ENCODE peak calls at places on chromosomes 7 and 10, in ten cellular contexts. Z is IMR-90, I is testis, P is adrenal gland, Q is K562, R is GM12878, A is Peyer's patch, U is HCT116, L is prostate gland, C is sigmoid colon. H is an unnamed sample. For H3K27me3, the result is how much of the 10 kb centered on the place peaks cover.

GRCh38 chr10:124221356-124222297 is 128.2 kb upstream of the CHST15 start:
- DNase-seq in U (no peak), C (no peak), Q (no peak), R (peak), L (no peak), A (peak), P (no peak), I (no peak), Z (no peak), H (no peak)

GRCh38 chr7:155458317-155459132 is 596 bp downstream of the EN2 start:
- DNase-seq in U (no peak), P (no peak), Q (no peak), C (no peak), L (no peak), R (no peak), A (no peak), I (no peak), Z (no peak), H (no peak)

GRCh38 chr7:1124816-1125602 is 35.0 kb downstream of the ZFAND2A start:
- DNase-seq in L (no peak), R (no peak), A (no peak), P (no peak), I (no peak), Q (no peak), U (no peak), C (no peak), Z (no peak), H (no peak)

GRCh38 chr10:119655566-119656001 is 4.4 kb downstream of the BAG3 start:
- DNase-seq in C (peak), P (peak), I (peak), Z (peak), R (no peak), L (peak), A (peak), U (no peak), Q (no peak), H (no peak)

GRCh38 chr10:68666280-68666760 is 54.7 kb upstream of the CCAR1 start:
- DNase-seq in C (no peak), R (no peak), I (no peak), A (no peak), Q (no peak), L (no peak), U (no peak), Z (peak), P (no peak), H (no peak)

GRCh38 chr7:156236181-156236889 is 404.2 kb upstream of the RNF32 start:
- DNase-seq in P (no peak), U (no peak), Z (no peak), L (no peak), C (no peak), I (no peak), Q (no peak), A (no peak), R (no peak), H (no peak)

GRCh38 chr10:104824378-104825006 is 183.4 kb downstream of the SORCS3 start:
- DNase-seq in I (peak), Z (no peak), R (no peak), U (peak), A (no peak), Q (peak), P (peak), C (no peak), L (peak), H (peak)

GRCh38 chr10:96791902-96792301 is 40.2 kb upstream of the LCOR start:
- DNase-seq in P (no peak), L (no peak), Z (no peak), R (no peak), I (no peak), Q (no peak), U (no peak), C (no peak), A (no peak), H (no peak)

GRCh38 chr7:102080371-102081243 is 206.1 kb upstream of the SH2B2 start:
- DNase-seq in Z (no peak), A (no peak), U (no peak), R (no peak), L (no peak), I (no peak), P (no peak), C (no peak), Q (peak), H (no peak)

GRCh38 chr7:138917771-138918170 is 63.4 kb downstream of the KIAA1549 start:
- DNase-seq in L (no peak), C (no peak), R (no peak), I (no peak), Q (no peak), A (no peak), Z (no peak), U (no peak), P (no peak), H (no peak)

GRCh38 chr7:92588561-92588960 is 1.6 kb downstream of the FAM133B start:
- DNase-seq in P (no peak), C (no peak), R (no peak), A (no peak), I (no peak), U (no peak), Q (no peak), Z (no peak), L (no peak), H (no peak)

GRCh38 chr10:74151879-74152722 is 1.1 kb downstream of the ADK start:
- DNase-seq in U (no peak), R (no peak), Z (no peak), Q (no peak), C (no peak), A (no peak), P (no peak), I (no peak), L (no peak), H (no peak)

GRCh38 chr10:60384708-60385398 is 4.8 kb downstream of the ANK3 start:
- DNase-seq in I (no peak), U (peak), Z (peak), C (no peak), P (no peak), A (no peak), Q (no peak), L (no peak), R (no peak), H (peak)

GRCh38 chr7:12220321-12221046 is 9.4 kb downstream of the TMEM106B start:
- DNase-seq in A (no peak), U (no peak), Z (no peak), P (no peak), Q (no peak), R (no peak), L (no peak), I (no peak), C (no peak), H (no peak)

GRCh38 chr10:87713707-87714106 is 54.0 kb downstream of the PAPSS2 start:
- DNase-seq in A (no peak), Q (no peak), C (no peak), L (no peak), I (no peak), U (no peak), P (no peak), R (no peak), Z (no peak), H (peak)

GRCh38 chr10:13352519-13352918 is 4.4 kb upstream of the SEPHS1 start:
- DNase-seq in A (no peak), P (no peak), Z (no peak), L (no peak), U (no peak), I (no peak), Q (peak), C (no peak), R (no peak), H (no peak)

GRCh38 chr7:47782022-47782421 is 166.2 kb downstream of the PKD1L1 start:
- DNase-seq in Z (peak), C (no peak), P (no peak), U (no peak), R (no peak), L (no peak), A (no peak), Q (no peak), I (no peak), H (no peak)

GRCh38 chr7:78489423-78489822 is 690.9 kb downstream of the PHTF2 start:
- DNase-seq in C (no peak), R (no peak), I (no peak), U (no peak), Q (no peak), P (no peak), Z (no peak), A (no peak), L (no peak), H (no peak)

GRCh38 chr7:78489851-78490250 is 691.3 kb downstream of the PHTF2 start:
- DNase-seq in R (no peak), P (no peak), Q (no peak), A (no peak), L (no peak), U (no peak), C (no peak), Z (no peak), I (no peak), H (no peak)

GRCh38 chr7:78492146-78492545 is 693.6 kb downstream of the PHTF2 start:
- DNase-seq in Z (no peak), A (no peak), Q (no peak), C (no peak), U (no peak), L (no peak), I (no peak), R (no peak), P (no peak), H (no peak)

GRCh38 chr7:78493383-78493782 is 694.8 kb downstream of the PHTF2 start:
- DNase-seq in A (no peak), L (no peak), P (no peak), Z (no peak), I (no peak), U (no peak), R (no peak), C (no peak), Q (no peak), H (no peak)

GRCh38 chr7:78490526-78490925 is 692.0 kb downstream of the PHTF2 start:
- DNase-seq in Q (no peak), I (no peak), A (no peak), P (no peak), L (no peak), Z (no peak), R (no peak), U (no peak), C (no peak), H (no peak)
- H3K27me3 ChIP-seq in Q (under half), I (under half), A (under half), P (under half), L (under half), Z (under half), R (under half), U (half or more), C (under half), H (under half)

DNA sequence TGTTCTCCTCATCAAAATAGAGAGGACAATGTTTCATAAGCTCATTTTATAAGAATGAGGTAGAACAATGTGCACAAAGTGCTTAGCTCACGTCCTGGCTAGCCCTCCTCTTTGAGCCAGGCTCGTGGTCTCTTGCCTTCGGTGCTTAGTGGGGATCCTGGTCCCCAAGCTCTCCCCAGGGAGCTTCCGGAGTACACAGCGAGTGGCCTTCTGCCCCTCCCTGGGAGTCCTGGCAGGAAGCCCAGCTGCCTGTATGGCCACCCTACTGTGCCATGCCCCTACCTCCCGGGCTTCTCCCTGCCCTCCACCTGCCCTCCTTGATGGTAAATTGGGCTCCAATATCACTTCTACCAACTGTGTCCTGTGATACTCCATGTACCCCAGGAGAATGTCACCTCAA is 859 bp downstream of the MYO1G start:
- DNase-seq in Q (no peak), R (no peak), C (peak), P (no peak), L (no peak), U (no peak), I (no peak), Z (no peak), A (peak), H (peak)
- H3K4me3 ChIP-seq in Q (no peak), R (peak), C (peak), P (no peak), L (no peak), U (no peak), I (no peak), Z (no peak), A (peak), H (no peak)

GRCh38 chr10:100267237-100268104 is at the start of gene CWF19L1:
- DNase-seq in Q (peak), Z (peak), L (peak), P (peak), A (peak), U (peak), C (peak), R (peak), I (peak), H (peak)
- TF ChIP-seq POLR2A in Q (peak), Z (no peak), L (peak), P (peak), A (peak), U (peak), C (peak), R (peak), I (no peak), H (peak)

DNA sequence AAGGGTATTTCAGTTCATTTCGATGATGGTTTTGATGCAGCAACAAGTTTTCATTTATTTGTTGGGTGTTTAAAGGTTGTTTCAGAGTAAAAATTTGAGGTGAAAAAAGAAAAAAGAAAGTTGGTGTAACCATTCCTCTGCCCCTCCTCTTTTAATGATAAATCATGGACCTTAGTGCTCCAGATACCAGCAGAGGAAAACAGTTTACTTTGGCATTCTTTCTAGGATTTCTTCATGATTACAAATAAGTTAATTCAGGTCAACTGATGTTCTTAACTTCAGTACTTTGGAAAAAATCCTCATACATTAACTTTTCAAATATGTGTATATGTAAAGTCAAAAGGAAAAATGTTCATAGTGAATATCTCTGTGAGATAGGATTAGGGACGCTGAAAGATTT is 2.0 kb upstream of the RBP4 start:
- DNase-seq in U (no peak), I (no peak), P (no peak), A (no peak), R (no peak), L (no peak), C (no peak), Z (no peak), Q (no peak), H (no peak)
- H3K27me3 ChIP-seq in U (under half), I (under half), P (under half), A (under half), R (under half), L (under half), C (under half), Z (under half), Q (under half), H (under half)

GRCh38 chr10:113162960-113163359 is 212.9 kb downstream of the TCF7L2 start:
- DNase-seq in C (no peak), L (no peak), U (no peak), A (no peak), Z (no peak), Q (no peak), R (no peak), P (no peak), I (no peak), H (no peak)
- H3K4me3 ChIP-seq in C (no peak), L (no peak), U (no peak), A (no peak), Z (no peak), Q (no peak), R (no peak), P (no peak), I (no peak), H (no peak)

DNA sequence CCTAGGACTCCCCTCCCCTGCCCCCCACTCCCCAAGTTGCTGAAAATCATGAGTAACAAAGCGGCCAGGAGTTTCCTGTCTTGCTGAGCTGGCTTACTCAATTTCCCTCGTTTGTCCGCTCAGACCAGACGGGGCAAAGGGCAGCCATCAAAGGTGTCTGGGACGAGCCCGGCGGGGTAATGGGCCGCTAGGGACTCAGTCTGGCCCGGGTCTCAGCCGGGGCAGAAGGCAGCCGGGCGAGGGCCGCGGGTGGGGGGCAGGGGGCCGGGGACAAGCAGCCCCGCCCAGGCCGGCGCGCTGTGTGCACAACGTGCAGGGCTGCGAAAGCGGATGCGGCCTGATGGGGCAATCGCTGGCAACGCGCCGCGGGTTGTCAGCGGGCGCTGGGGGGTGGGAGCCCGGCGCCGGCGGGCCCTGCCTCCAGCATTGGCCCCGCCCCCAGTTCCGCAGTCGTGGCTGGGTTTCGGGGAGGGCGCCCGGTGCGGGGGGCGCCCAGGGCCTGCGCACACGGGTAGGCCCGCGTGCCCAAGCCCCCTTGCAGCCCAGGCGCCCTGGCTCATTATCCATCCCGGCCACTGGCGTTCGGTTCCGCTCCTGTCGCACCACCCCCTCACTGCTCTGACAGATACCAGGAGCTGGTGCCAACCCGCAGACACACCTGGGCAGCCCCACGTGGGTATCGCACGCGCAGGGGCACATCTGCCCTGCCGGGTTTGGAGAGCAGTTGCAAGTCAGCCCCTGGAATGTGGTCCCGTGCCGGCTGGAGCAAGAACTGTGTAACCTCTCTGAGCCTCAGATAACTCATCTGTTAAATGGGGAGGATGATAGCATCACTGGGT is 35.1 kb downstream of the DNAJB12 start:
- DNase-seq in U (peak), L (peak), C (peak), Z (peak), Q (peak), P (peak), R (no peak), A (peak), I (peak), H (peak)
- TF ChIP-seq POLR2A in U (no peak), L (peak), C (no peak), Z (peak), Q (no peak), P (peak), R (peak), A (peak), I (no peak), H (no peak)

DNA sequence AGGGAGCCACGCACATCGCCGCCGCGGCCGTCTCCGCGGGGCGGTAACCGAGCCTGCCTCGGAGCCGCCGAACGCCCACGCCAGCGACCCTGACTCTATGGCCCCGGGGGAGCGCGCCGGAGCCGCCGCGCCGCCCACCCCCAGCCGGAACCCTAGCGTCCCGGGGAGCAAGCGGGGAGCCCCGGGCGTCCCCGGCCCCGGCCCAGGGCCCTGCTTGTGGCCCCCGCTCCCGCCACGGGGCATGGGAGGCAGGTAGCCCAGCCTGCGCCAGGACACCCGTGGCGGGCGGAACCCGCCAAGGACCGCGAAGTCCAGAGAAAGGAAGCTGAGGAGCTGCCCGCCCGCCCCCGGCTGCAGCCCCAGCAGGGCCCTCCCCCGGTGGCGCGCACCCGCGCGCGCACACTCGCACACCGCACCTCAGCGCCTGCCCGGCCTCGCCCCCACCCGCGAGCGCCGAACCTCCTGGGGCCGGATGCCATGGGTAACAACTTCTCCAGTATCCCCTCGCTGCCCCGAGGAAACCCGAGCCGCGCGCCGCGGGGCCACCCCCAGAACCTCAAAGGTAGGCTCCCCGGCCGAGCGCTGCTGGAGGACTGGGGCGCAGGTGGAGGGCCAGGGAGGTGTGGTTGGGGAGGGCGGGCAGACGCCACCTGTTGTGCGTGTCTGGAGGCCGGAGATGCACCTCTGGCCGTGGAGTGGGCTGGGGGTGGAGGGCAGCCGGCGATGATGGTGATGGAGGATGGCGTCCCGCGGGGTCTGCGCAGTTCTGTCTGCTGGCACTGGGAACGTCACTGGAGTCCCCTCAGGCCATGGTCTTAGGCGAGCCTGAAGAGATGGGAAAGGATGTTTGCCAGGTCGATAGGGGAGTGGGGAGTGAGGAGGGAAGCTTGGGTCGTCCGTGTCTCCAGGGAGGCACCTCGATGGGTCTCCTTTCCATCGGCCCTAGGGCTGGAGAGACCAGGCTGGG is 689 bp downstream of the NEURL1 start:
- DNase-seq in Z (no peak), C (no peak), Q (peak), A (no peak), P (no peak), I (peak), R (no peak), U (no peak), L (no peak), H (peak)
- H3K27me3 ChIP-seq in Z (half or more), C (under half), Q (under half), A (under half), P (under half), I (under half), R (under half), U (under half), L (under half), H (under half)

GRCh38 chr7:128094686-128095085 is 63.4 kb upstream of the LRRC4 start:
- DNase-seq in P (no peak), I (no peak), U (no peak), A (no peak), R (no peak), Z (no peak), C (no peak), Q (no peak), L (no peak), H (no peak)
- H3K4me3 ChIP-seq in P (no peak), I (no peak), U (no peak), A (no peak), R (no peak), Z (no peak), C (no peak), Q (no peak), L (no peak), H (no peak)

DNA sequence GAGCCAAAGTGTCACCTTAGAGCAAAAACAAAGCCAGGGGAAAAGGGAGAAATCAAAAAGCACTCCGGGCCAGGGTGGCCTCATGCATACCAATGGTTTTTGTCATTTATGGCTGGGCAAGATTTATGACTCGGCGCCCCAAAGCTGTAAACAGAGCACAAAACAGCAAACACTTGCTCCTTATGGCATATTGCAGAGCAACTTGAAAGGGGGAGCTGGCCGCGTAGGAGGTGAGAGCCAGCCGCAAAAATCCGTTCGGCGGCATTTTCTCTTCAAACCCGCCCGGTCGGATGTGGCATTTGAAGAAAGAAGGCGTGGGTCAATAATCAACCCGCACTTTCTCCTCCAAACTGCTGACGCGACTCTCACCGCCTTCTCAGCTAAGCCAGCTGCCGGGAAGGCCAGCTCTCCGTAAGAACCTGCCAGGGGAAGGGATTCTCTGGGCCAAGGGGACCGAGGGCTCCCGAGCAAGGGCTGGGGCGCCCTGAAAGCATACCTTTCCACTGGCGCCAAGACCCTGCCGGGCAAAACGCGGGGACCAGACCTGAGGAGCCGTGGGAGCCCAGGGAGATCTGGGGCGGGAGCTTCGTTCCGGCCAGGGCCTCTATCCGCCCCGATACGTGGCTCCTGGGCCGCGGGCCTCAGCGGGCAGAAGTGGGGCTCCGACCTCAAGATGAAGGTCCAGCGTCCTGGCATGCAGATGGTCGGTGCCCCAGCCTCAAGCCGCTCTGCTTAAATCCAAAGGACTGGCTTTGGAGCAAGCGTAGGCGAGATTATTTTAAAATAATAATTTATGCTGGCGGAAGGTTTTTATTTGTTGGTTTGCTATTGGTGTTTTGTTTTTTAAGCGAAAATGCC is 12.9 kb upstream of the HOXA2 start:
- DNase-seq in P (peak), I (no peak), C (peak), R (no peak), A (no peak), Z (peak), Q (no peak), L (peak), U (peak), H (no peak)
- TF ChIP-seq POLR2A in P (no peak), I (no peak), C (no peak), R (no peak), A (peak), Z (peak), Q (no peak), L (peak), U (no peak), H (no peak)

GRCh38 chr7:96996937-96997511 is 8.3 kb upstream of the DLX6 start:
- DNase-seq in I (no peak), Z (no peak), P (no peak), Q (no peak), C (no peak), L (no peak), A (no peak), R (no peak), U (no peak), H (no peak)
- H3K27me3 ChIP-seq in I (under half), Z (half or more), P (half or more), Q (half or more), C (half or more), L (half or more), A (under half), R (under half), U (under half), H (under half)